ENCODE peak calls at places on chromosomes 16 and 17, in five cellular contexts. X is mesendoderm, T is MG63, R is IMR-90, D is cardiac fibroblast. C is an unnamed sample.
A peak's percentile ranks its signal among the peaks of the same experiment; 100 is the strongest.

GRCh38 chr17:45019177-45019711 is 32.2 kb downstream of the DCAKD start:
- DNase-seq in X (no peak), T (peak; percentile 64), R (peak; percentile 34), D (peak; percentile 61), C (peak; percentile 44)

GRCh38 chr17:50476545-50477315 is 1.9 kb upstream of the RSAD1 start:
- DNase-seq in X (no peak), T (no peak), R (no peak), D (no peak), C (no peak)

GRCh38 chr17:1379930-1380313 is 20.1 kb downstream of the YWHAE start:
- DNase-seq in X (no peak), T (no peak), R (no peak), D (no peak), C (no peak)

GRCh38 chr16:4283939-4284338 is 11.1 kb upstream of the TFAP4 start:
- DNase-seq in X (peak; percentile 81), T (peak; percentile 73), R (peak; percentile 70), D (peak; percentile 34), C (peak; percentile 43)

GRCh38 chr17:73068322-73069153 is 23.9 kb downstream of the SLC39A11 start:
- DNase-seq in X (peak; percentile 88), T (peak; percentile 83), R (peak; percentile 92), D (peak; percentile 70), C (peak; percentile 77)

GRCh38 chr16:29784901-29785500 is 5.5 kb upstream of the KIF22 start:
- DNase-seq in X (peak; percentile 88), T (peak; percentile 74), R (peak; percentile 22), D (peak; percentile 74), C (peak; percentile 53)

GRCh38 chr16:65786916-65787315 is 579.6 kb upstream of the CDH5 start:
- DNase-seq in X (no peak), T (no peak), R (no peak), D (peak; percentile 22), C (no peak)

GRCh38 chr16:63575031-63575430 is 1538.8 kb upstream of the CDH8 start:
- DNase-seq in X (no peak), T (no peak), R (no peak), D (peak; percentile 0), C (no peak)

GRCh38 chr17:46818929-46819859 is 702 bp upstream of the WNT3 start:
- DNase-seq in X (peak; percentile 98), T (no peak), R (no peak), D (no peak), C (no peak)
- H3K4me3 ChIP-seq in X (peak overlapping the region; percentile 44), T (no peak overlapping the region), R (no peak overlapping the region), D (no peak overlapping the region), C (no peak overlapping the region)

GRCh38 chr16:2517954-2518605 is 2.1 kb upstream of the AMDHD2 start:
- DNase-seq in X (no peak), T (no peak), R (no peak), D (no peak), C (no peak)

GRCh38 chr16:2514333-2515179 is 804 bp downstream of the ATP6V0C start:
- DNase-seq in X (peak; percentile 55), T (peak; percentile 37), R (no peak), D (no peak), C (no peak)

GRCh38 chr16:2518823-2519710 is 1.1 kb upstream of the AMDHD2 start:
- DNase-seq in X (no peak), T (no peak), R (no peak), D (no peak), C (no peak)

GRCh38 chr16:2515180-2515803 is 1.5 kb downstream of the ATP6V0C start:
- DNase-seq in X (no peak), T (no peak), R (no peak), D (no peak), C (no peak)

GRCh38 chr16:2516391-2517240 is 2.9 kb downstream of the ATP6V0C start:
- DNase-seq in X (no peak), T (no peak), R (peak; percentile 10), D (no peak), C (no peak)
- H3K4me3 ChIP-seq in X (no peak overlapping the region), T (no peak overlapping the region), R (no peak overlapping the region), D (peak overlapping the region; percentile 18), C (peak overlapping the region; percentile 1)

GRCh38 chr17:74739227-74739831 is 2.3 kb downstream of the RAB37 start:
- DNase-seq in X (no peak), T (no peak), R (no peak), D (no peak), C (no peak)

GRCh38 chr17:74734256-74734655 is 2.8 kb upstream of the RAB37 start:
- DNase-seq in X (no peak), T (no peak), R (no peak), D (no peak), C (no peak)

GRCh38 chr17:74736423-74737298 is at the start of gene RAB37:
- DNase-seq in X (peak; percentile 86), T (no peak), R (no peak), D (peak; percentile 55), C (no peak)

GRCh38 chr17:74738051-74738996 is 1.3 kb downstream of the RAB37 start:
- DNase-seq in X (no peak), T (no peak), R (no peak), D (peak; percentile 53), C (no peak)

DNA sequence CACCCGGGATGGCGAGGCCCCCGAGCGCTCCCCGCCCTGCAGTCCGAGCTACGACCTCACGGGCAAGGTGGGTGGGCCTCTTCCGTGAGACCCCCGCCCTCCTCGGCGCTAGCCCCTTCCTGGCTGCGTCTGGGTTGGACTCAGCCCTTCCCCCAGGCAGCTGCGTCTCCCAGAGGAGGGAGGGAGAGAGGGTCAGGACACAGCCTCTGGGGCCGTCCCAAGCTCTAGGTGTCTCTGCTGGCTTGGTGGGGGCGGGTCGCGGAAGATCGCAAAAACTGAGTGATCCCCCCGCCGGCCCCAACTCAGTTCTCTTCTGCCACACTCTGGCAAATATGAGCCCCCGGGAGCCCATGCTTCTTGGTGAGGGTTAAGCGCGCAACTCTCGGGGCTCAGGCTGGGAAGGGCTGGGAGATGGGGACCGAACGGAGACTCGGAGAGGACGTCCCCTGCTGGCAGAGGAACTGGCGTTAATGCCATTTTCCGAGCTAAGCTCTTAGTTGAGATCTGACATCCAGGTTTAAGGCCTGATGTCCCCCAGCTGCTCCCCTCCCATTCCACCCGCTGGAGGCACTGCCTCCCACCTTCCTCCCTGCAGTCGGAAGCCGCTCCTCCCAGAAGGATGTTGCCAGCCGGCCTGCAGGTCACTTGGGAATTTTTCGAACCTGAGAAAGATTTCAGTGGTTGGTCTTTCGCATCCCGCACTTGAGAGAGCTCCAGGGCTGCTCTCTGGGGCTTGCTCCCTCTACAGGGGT is 419 bp downstream of the RAB37 start:
- DNase-seq in X (peak; percentile 96), T (no peak), R (no peak), D (peak; percentile 48), C (no peak)
- H3K4me3 ChIP-seq in X (peak overlapping the region; percentile 24), T (no peak overlapping the region), R (no peak overlapping the region), D (no peak overlapping the region), C (no peak overlapping the region)

GRCh38 chr17:38430316-38430715 is 2.1 kb downstream of the ARHGAP23 start:
- DNase-seq in X (no peak), T (no peak), R (peak; percentile 67), D (peak; percentile 75), C (peak; percentile 66)
- H3K4me3 ChIP-seq in X (no peak overlapping the region), T (peak overlapping the region; percentile 73), R (no peak overlapping the region), D (no peak overlapping the region), C (peak overlapping the region; percentile 21)

DNA sequence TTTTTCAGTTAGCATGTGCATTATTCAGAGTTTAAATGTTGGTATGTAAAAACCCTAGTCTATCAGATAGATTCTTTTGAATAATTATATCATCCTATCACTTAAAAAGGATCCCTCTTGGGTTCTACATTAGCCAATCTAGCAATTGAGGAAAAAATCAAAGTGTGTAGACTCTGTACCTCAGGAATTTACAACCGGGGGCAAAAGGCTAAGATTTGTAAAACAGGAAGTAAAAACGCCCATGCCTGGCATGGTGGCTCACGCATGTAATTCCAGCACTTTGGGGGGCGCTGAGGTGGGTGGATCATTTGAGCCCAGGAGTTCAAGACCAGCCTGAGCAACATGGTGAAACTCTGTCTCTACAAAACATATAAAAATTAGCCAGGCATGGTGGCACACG is 58.7 kb downstream of the SLC6A4 start:
- DNase-seq in X (no peak), T (no peak), R (no peak), D (no peak), C (no peak)
- H3K4me3 ChIP-seq in X (no peak overlapping the region), T (no peak overlapping the region), R (no peak overlapping the region), D (no peak overlapping the region), C (no peak overlapping the region)

GRCh38 chr16:11973065-11973464 is 3.5 kb upstream of the SNX29 start:
- DNase-seq in X (no peak), T (no peak), R (no peak), D (no peak), C (no peak)

GRCh38 chr16:11976850-11977205 is 294 bp downstream of the SNX29 start:
- DNase-seq in X (no peak), T (no peak), R (no peak), D (no peak), C (no peak)

GRCh38 chr16:11968577-11968976 is 3.6 kb downstream of the TNFRSF17 start:
- DNase-seq in X (no peak), T (no peak), R (no peak), D (no peak), C (no peak)

GRCh38 chr16:11967195-11967911 is 2.3 kb downstream of the TNFRSF17 start:
- DNase-seq in X (no peak), T (no peak), R (no peak), D (no peak), C (no peak)

DNA sequence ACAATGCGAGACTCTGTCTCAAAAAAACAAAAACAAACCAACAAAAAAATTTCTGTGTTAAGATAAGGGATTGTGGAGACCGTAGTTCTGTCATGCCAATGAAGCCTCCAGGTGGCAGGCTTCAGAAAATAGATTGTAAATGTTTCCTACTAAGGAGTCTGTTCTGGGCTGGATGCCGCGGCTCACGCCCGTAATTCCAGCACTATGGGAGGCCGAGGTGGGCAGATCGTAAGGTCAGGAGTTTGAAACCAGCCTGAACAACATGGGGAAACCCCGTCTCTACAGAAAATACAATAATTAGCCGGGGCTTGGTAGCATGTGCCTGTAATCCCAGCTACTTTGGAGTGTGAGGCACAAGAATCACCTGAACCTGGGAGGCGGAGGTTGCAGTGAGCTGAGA is 4.4 kb upstream of the SNX29 start:
- DNase-seq in X (peak; percentile 47), T (peak; percentile 33), R (no peak), D (no peak), C (no peak)
- H3K4me3 ChIP-seq in X (no peak overlapping the region), T (no peak overlapping the region), R (no peak overlapping the region), D (no peak overlapping the region), C (no peak overlapping the region)

GRCh38 chr17:76670708-76671122 is 27.2 kb upstream of the ST6GALNAC1 start:
- DNase-seq in X (no peak), T (no peak), R (no peak), D (no peak), C (no peak)
- H3K4me3 ChIP-seq in X (no peak overlapping the region), T (no peak overlapping the region), R (no peak overlapping the region), D (no peak overlapping the region), C (no peak overlapping the region)

GRCh38 chr17:13919818-13920217 is 149.5 kb upstream of the COX10 start:
- DNase-seq in X (no peak), T (no peak), R (no peak), D (no peak), C (no peak)
- H3K4me3 ChIP-seq in X (no peak overlapping the region), T (no peak overlapping the region), R (no peak overlapping the region), D (no peak overlapping the region), C (no peak overlapping the region)